ENCODE peak calls at places on chromosomes 13 and 19, in seven cellular contexts. S is HCT116, E is H1, K is SK-N-SH, W is HepG2, B is GM12878, D is K562. H is an unnamed sample.

GRCh38 chr13:105170438-105170837 is 1365.0 kb downstream of the EFNB2 start:
- DNase-seq in S (no peak), K (no peak), B (no peak), W (no peak), D (no peak), E (no peak), H (no peak)

GRCh38 chr13:67133476-67133875 is 96.7 kb downstream of the PCDH9 start:
- DNase-seq in K (no peak), D (no peak), S (no peak), B (no peak), E (no peak), W (no peak), H (no peak)

GRCh38 chr13:29284726-29285125 is 310.8 kb downstream of the SLC7A1 start:
- DNase-seq in B (no peak), K (no peak), D (no peak), S (no peak), E (no peak), W (no peak), H (peak; percentile 27)

GRCh38 chr19:1847684-1848398 is 442 bp downstream of the REXO1 start:
- DNase-seq in E (no peak), W (peak; percentile 75), S (no peak), B (no peak), D (peak; percentile 59), K (peak; percentile 73), H (no peak)

GRCh38 chr19:55146078-55146647 is 2.8 kb downstream of the TNNT1 start:
- DNase-seq in D (peak; percentile 90), K (peak; percentile 76), E (no peak), B (no peak), S (peak; percentile 64), W (no peak), H (peak; percentile 92)

GRCh38 chr13:112973577-112973951 is 4.5 kb downstream of the MCF2L start:
- DNase-seq in D (no peak), B (no peak), E (no peak), S (no peak), W (no peak), K (no peak), H (no peak)

GRCh38 chr13:66341978-66342377 is 888.2 kb downstream of the PCDH9 start:
- DNase-seq in E (no peak), W (no peak), D (no peak), K (no peak), B (no peak), S (no peak), H (no peak)

GRCh38 chr13:29472317-29472961 is 123.0 kb downstream of the SLC7A1 start:
- DNase-seq in E (no peak), B (no peak), S (peak; percentile 63), W (peak; percentile 59), D (peak; percentile 50), K (peak; percentile 72), H (no peak)

GRCh38 chr13:112575680-112576079 is 12.3 kb downstream of the TUBGCP3 start:
- DNase-seq in K (peak; percentile 35), D (no peak), W (no peak), B (no peak), E (no peak), S (no peak), H (no peak)

GRCh38 chr13:20217168-20217567 is 15.0 kb downstream of the GJB6 start:
- DNase-seq in B (no peak), D (no peak), S (no peak), E (no peak), W (peak; percentile 42), K (no peak), H (no peak)

GRCh38 chr13:83350569-83350968 is 531.7 kb downstream of the SLITRK1 start:
- DNase-seq in D (no peak), E (no peak), B (no peak), W (no peak), K (no peak), S (no peak), H (no peak)

GRCh38 chr13:98405107-98405571 is 171.8 kb downstream of the STK24 start:
- DNase-seq in S (no peak), D (no peak), K (peak; percentile 60), B (no peak), W (no peak), E (peak; percentile 10), H (no peak)

GRCh38 chr19:36140289-36141038 is 598 bp downstream of the CAPNS1 start:
- DNase-seq in D (no peak), B (no peak), E (no peak), K (peak; percentile 88), W (peak; percentile 53), S (no peak), H (peak; percentile 71)

GRCh38 chr19:30111051-30111450 is 169.0 kb downstream of the URI1 start:
- DNase-seq in S (no peak), K (peak; percentile 80), D (no peak), W (no peak), B (no peak), E (no peak), H (no peak)

GRCh38 chr13:82878536-82878935 is 1003.7 kb downstream of the SLITRK1 start:
- DNase-seq in E (no peak), B (no peak), D (no peak), K (no peak), S (no peak), W (no peak), H (no peak)

GRCh38 chr19:16611121-16611520 is 16.9 kb downstream of the MED26 start:
- DNase-seq in K (no peak), D (no peak), S (no peak), E (no peak), B (no peak), W (no peak), H (no peak)

GRCh38 chr19:14073232-14073924 is 792 bp downstream of the MISP3 start:
- DNase-seq in B (no peak), S (no peak), K (peak; percentile 92), D (peak; percentile 82), W (no peak), E (no peak), H (peak; percentile 76)

DNA sequence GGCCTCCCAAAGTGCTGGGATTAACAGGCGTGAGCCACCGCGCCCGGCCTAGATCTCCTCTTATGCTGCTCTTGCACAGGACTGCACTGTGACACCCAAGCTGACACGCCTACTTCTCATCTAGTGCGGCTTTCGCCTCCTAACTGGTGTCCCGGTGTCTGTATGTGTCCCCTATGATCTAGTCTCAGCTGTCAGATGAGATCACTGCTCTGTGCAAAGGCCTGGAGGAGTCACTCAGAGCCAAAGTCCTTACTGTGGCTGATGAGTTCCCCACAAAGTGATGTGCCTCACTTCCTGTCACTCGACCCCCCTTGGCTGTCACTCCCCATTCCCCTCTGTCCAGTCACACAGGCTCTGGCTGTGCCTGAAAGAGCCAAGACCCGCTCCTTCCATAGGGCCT is 2.5 kb downstream of the ZNF556 start:
- DNase-seq in E (no peak), D (no peak), K (no peak), W (peak; percentile 57), S (no peak), B (no peak), H (no peak)
- TF ChIP-seq JUND in E (no peak), D (no peak), K (no peak), W (no peak), S (no peak), B (no peak), H (no peak)

DNA sequence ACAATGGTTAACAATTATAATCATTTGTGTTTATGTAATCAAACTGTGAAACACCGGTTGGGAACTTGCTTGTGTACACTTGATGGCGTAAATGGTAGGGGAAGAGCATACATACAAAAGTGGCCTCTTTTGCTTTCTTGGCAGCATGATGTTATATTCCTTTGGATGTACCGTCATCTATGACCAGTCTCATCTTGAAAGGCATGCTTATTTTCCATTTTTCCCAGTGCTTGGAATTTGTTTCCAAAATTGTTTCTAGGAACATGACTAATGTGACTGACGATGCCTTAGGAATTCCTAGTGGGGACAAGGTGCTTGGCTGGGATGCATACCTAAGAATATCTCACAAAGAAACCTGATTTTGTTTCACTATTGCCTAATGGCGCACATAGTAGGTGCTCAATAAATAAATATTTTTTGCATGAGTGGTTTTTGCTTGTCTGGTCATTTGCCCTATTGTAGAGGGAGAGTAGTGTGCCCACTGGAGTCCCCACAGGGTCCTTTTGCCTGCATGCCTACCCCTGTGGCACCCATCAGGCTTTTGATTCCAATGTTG is 45.5 kb downstream of the SAE1 start:
- DNase-seq in W (no peak), S (no peak), K (no peak), E (no peak), B (no peak), D (no peak), H (no peak)
- TF ChIP-seq JUND in W (no peak), S (no peak), K (peak; percentile 4), E (no peak), B (no peak), D (no peak), H (no peak)

GRCh38 chr19:6501740-6502648 is at the start of gene TUBB4A:
- DNase-seq in E (no peak), W (no peak), D (peak; percentile 86), B (no peak), S (no peak), K (peak; percentile 95), H (no peak)
- TF ChIP-seq JUND in E (no peak), W (no peak), D (no peak), B (no peak), S (no peak), K (no peak), H (no peak)

DNA sequence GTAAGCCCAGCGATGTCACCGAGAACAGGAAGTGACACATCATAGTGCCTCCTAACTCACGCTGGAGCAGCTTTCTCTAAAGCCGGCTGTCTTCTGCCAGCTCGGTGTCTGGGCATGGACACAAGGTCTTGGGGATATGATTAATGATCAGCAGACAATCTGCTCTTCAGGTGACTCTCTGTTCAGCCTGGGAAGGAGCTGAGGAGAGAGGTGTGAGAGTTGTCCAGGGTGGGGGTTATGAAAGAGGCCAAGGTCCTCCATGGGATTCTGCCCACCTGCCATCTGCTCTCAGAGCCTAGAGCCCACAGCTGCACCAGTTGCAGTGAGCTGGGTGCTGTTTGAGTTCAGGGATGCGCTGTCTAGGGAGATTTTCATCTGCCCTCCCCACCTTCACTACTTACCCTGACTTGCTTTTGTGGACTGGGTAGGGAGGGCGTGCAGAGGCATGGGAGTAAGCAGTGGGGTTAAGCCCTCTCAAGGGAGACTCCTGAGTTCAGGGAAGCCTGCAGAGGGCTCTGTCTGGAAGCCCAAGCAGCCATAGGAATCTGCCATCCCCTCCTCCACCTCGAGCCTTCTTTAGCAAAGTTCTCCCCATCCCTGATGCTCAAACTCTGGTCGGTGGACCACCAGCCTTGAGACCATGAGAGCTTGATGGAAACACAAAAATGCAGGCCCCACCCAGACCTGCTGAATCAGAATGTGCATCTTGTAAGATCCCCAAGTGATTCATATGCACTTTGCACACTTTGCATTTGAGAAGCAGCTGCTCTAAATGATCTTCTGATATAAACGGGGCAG is 539.7 kb downstream of the RFC3 start:
- DNase-seq in E (no peak), B (no peak), S (no peak), K (no peak), D (no peak), W (no peak), H (no peak)
- TF ChIP-seq JUND in E (no peak), B (no peak), S (peak; percentile 10), K (peak; percentile 72), D (no peak), W (no peak), H (no peak)

GRCh38 chr13:23984541-23984940 is 87.2 kb upstream of the C1QTNF9B start:
- DNase-seq in W (no peak), B (no peak), S (no peak), K (no peak), D (no peak), E (no peak), H (no peak)
- TF ChIP-seq JUND in W (no peak), B (no peak), S (no peak), K (no peak), D (no peak), E (no peak), H (no peak)

DNA sequence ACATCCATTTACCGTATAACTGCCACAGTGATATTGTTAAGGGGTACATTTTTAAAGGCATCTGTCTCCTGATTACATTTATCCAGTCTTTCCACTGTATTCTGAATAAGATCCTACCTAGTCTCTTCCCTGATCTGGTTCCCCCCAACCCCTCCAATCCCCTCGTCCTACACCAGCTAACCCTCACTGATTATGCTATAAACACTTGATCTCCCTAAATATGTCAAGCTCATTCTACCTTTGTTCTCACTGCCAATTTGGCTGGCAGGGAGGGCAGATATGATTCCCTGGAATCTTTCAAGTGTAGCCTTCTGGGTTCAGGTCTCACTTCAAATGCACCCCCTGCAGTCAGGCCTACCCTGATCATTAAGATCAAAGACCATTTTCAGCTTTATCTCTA is 1379.8 kb upstream of the MIR17HG start:
- DNase-seq in D (no peak), W (no peak), B (no peak), E (no peak), S (no peak), K (no peak), H (no peak)
- TF ChIP-seq JUND in D (no peak), W (no peak), B (no peak), E (no peak), S (no peak), K (no peak), H (no peak)

H was measured in T47D.